ENCODE peak calls at places on chromosomes 2 and 18, in nine cellular contexts. One of them, this sample, is unnamed.

GRCh38 chr2:54416166-54416798 is 39.8 kb upstream of the SPTBN1 start:
- DNase-seq in HFF-Myc: no peak
- DNase-seq in fibroblast of pulmonary artery: peak
- DNase-seq in naive thymus-derived CD4-positive, alpha-beta T cell: no peak
- DNase-seq in Peyer's patch: no peak
- DNase-seq in IMR-90: peak
- DNase-seq in transverse colon: no peak
- DNase-seq in BJ: no peak
- DNase-seq in aorta: no peak
- DNase-seq in this sample: no peak

GRCh38 chr18:42048150-42048549 is 93.1 kb downstream of the PIK3C3 start:
- DNase-seq in HFF-Myc: peak
- DNase-seq in fibroblast of pulmonary artery: peak
- DNase-seq in naive thymus-derived CD4-positive, alpha-beta T cell: no peak
- DNase-seq in Peyer's patch: no peak
- DNase-seq in IMR-90: peak
- DNase-seq in transverse colon: no peak
- DNase-seq in BJ: peak
- DNase-seq in aorta: no peak
- DNase-seq in this sample: no peak

GRCh38 chr2:23418490-23418911 is 33.5 kb downstream of the KLHL29 start:
- DNase-seq in HFF-Myc: no peak
- DNase-seq in fibroblast of pulmonary artery: peak
- DNase-seq in naive thymus-derived CD4-positive, alpha-beta T cell: no peak
- DNase-seq in Peyer's patch: peak
- DNase-seq in IMR-90: peak
- DNase-seq in transverse colon: no peak
- DNase-seq in BJ: no peak
- DNase-seq in aorta: no peak
- DNase-seq in this sample: no peak

GRCh38 chr18:41416044-41416443 is 539.0 kb upstream of the PIK3C3 start:
- DNase-seq in HFF-Myc: no peak
- DNase-seq in fibroblast of pulmonary artery: no peak
- DNase-seq in naive thymus-derived CD4-positive, alpha-beta T cell: no peak
- DNase-seq in Peyer's patch: no peak
- DNase-seq in IMR-90: no peak
- DNase-seq in transverse colon: no peak
- DNase-seq in BJ: no peak
- DNase-seq in aorta: no peak
- DNase-seq in this sample: no peak

GRCh38 chr2:199973703-199974102 is 18.3 kb downstream of the MAIP1 start:
- DNase-seq in HFF-Myc: no peak
- DNase-seq in fibroblast of pulmonary artery: peak
- DNase-seq in naive thymus-derived CD4-positive, alpha-beta T cell: no peak
- DNase-seq in Peyer's patch: no peak
- DNase-seq in IMR-90: peak
- DNase-seq in transverse colon: no peak
- DNase-seq in BJ: no peak
- DNase-seq in aorta: no peak
- DNase-seq in this sample: no peak

GRCh38 chr18:23824235-23824634 is 135.0 kb downstream of the LAMA3 start:
- DNase-seq in HFF-Myc: no peak
- DNase-seq in fibroblast of pulmonary artery: peak
- DNase-seq in naive thymus-derived CD4-positive, alpha-beta T cell: no peak
- DNase-seq in Peyer's patch: no peak
- DNase-seq in IMR-90: peak
- DNase-seq in transverse colon: no peak
- DNase-seq in BJ: no peak
- DNase-seq in aorta: no peak
- DNase-seq in this sample: no peak

GRCh38 chr18:42784612-42785011 is 330.9 kb downstream of the RIT2 start:
- DNase-seq in HFF-Myc: no peak
- DNase-seq in fibroblast of pulmonary artery: no peak
- DNase-seq in naive thymus-derived CD4-positive, alpha-beta T cell: no peak
- DNase-seq in Peyer's patch: no peak
- DNase-seq in IMR-90: no peak
- DNase-seq in transverse colon: no peak
- DNase-seq in BJ: no peak
- DNase-seq in aorta: no peak
- DNase-seq in this sample: no peak

GRCh38 chr2:190970170-190970569 is 43.8 kb downstream of the STAT1 start:
- DNase-seq in HFF-Myc: no peak
- DNase-seq in fibroblast of pulmonary artery: no peak
- DNase-seq in naive thymus-derived CD4-positive, alpha-beta T cell: no peak
- DNase-seq in Peyer's patch: no peak
- DNase-seq in IMR-90: no peak
- DNase-seq in transverse colon: no peak
- DNase-seq in BJ: no peak
- DNase-seq in aorta: no peak
- DNase-seq in this sample: no peak

GRCh38 chr2:176175729-176176074 is 12.8 kb upstream of the HOXD1 start:
- DNase-seq in HFF-Myc: no peak
- DNase-seq in fibroblast of pulmonary artery: no peak
- DNase-seq in naive thymus-derived CD4-positive, alpha-beta T cell: no peak
- DNase-seq in Peyer's patch: no peak
- DNase-seq in IMR-90: no peak
- DNase-seq in transverse colon: no peak
- DNase-seq in BJ: no peak
- DNase-seq in aorta: no peak
- DNase-seq in this sample: no peak

GRCh38 chr2:176172748-176173586 is 15.5 kb upstream of the HOXD1 start:
- DNase-seq in HFF-Myc: no peak
- DNase-seq in fibroblast of pulmonary artery: no peak
- DNase-seq in naive thymus-derived CD4-positive, alpha-beta T cell: no peak
- DNase-seq in Peyer's patch: no peak
- DNase-seq in IMR-90: no peak
- DNase-seq in transverse colon: no peak
- DNase-seq in BJ: no peak
- DNase-seq in aorta: no peak
- DNase-seq in this sample: no peak

GRCh38 chr2:176173679-176174381 is 14.6 kb upstream of the HOXD1 start:
- DNase-seq in HFF-Myc: no peak
- DNase-seq in fibroblast of pulmonary artery: no peak
- DNase-seq in naive thymus-derived CD4-positive, alpha-beta T cell: no peak
- DNase-seq in Peyer's patch: no peak
- DNase-seq in IMR-90: no peak
- DNase-seq in transverse colon: no peak
- DNase-seq in BJ: no peak
- DNase-seq in aorta: no peak
- DNase-seq in this sample: no peak

GRCh38 chr2:176174850-176175728 is 13.4 kb upstream of the HOXD1 start:
- DNase-seq in HFF-Myc: no peak
- DNase-seq in fibroblast of pulmonary artery: no peak
- DNase-seq in naive thymus-derived CD4-positive, alpha-beta T cell: no peak
- DNase-seq in Peyer's patch: no peak
- DNase-seq in IMR-90: no peak
- DNase-seq in transverse colon: peak
- DNase-seq in BJ: no peak
- DNase-seq in aorta: no peak
- DNase-seq in this sample: no peak

DNA sequence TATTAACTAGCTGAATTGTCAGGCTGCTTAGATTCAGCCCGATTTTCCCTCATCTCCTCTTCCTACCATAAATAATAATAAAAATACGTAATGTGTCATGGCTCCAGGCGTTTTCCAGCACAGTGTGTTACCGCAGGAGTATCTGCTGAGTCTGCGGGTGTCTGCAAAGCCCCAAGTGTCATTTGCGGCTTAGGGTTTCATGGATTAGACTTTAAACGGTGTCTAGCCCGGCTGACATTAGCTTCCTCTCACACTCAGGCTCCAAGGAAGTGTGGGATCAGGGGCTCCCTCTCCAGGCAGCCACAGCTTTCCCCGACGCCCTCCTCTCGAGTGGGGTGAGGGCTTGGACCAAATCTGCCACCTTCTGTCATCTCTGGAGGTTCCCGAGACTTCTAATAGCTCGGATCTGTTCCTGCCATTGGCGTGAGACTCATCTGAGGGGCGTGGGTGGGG is 14.1 kb upstream of the HOXD1 start:
- DNase-seq in HFF-Myc: no peak
- DNase-seq in fibroblast of pulmonary artery: no peak
- DNase-seq in naive thymus-derived CD4-positive, alpha-beta T cell: no peak
- DNase-seq in Peyer's patch: no peak
- DNase-seq in IMR-90: no peak
- DNase-seq in transverse colon: no peak
- DNase-seq in BJ: no peak
- DNase-seq in aorta: no peak
- DNase-seq in this sample: no peak
- H3K4me3 ChIP-seq in HFF-Myc: no peak
- H3K4me3 ChIP-seq in fibroblast of pulmonary artery: no peak
- H3K4me3 ChIP-seq in naive thymus-derived CD4-positive, alpha-beta T cell: no peak
- H3K4me3 ChIP-seq in Peyer's patch: no peak
- H3K4me3 ChIP-seq in IMR-90: no peak
- H3K4me3 ChIP-seq in transverse colon: peak
- H3K4me3 ChIP-seq in BJ: no peak
- H3K4me3 ChIP-seq in aorta: no peak
- H3K4me3 ChIP-seq in this sample: no peak

DNA sequence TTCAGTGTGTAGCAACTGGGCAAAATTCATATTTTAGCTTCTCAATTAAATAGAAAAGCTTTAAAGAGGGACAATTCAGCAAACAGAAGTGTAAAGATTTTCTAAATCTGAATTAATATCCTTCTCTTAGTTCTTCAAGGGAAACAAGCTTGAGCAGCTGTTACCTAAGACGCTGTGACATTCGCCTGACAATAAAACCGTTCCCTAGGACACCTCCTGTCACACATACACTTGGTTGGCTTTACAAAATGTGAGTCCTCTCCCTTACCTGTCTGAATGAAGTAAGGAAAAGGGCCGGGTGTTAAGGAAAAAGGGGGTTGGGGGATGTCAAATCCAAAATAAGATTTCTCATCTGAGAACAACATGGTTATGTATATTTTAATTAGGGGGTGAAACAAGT is 2.1 kb downstream of the SERTAD2 start:
- DNase-seq in HFF-Myc: no peak
- DNase-seq in fibroblast of pulmonary artery: no peak
- DNase-seq in naive thymus-derived CD4-positive, alpha-beta T cell: no peak
- DNase-seq in Peyer's patch: no peak
- DNase-seq in IMR-90: no peak
- DNase-seq in transverse colon: no peak
- DNase-seq in BJ: no peak
- DNase-seq in aorta: no peak
- DNase-seq in this sample: no peak
- H3K4me3 ChIP-seq in HFF-Myc: no peak
- H3K4me3 ChIP-seq in fibroblast of pulmonary artery: peak
- H3K4me3 ChIP-seq in naive thymus-derived CD4-positive, alpha-beta T cell: no peak
- H3K4me3 ChIP-seq in Peyer's patch: no peak
- H3K4me3 ChIP-seq in IMR-90: no peak
- H3K4me3 ChIP-seq in transverse colon: no peak
- H3K4me3 ChIP-seq in BJ: no peak
- H3K4me3 ChIP-seq in aorta: no peak
- H3K4me3 ChIP-seq in this sample: peak

DNA sequence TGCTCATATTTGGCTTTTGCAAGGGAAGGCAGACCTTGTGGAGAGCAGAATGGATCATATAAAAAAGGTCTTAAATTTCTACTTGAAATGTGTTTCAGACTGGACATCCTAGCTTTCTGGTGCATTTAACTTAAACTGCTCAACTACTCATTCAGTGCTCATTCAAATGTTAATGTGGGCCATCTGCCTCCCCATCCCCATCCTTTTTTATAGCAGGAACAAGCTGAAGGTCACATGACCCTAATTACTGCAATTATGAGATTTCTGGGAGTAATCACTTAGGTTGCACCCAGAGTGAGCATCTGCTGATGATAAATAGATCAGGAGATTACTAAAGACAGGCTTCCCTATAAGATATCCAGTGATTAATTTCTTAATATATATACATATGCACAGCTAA is 96.1 kb downstream of the MAP2 start:
- DNase-seq in HFF-Myc: no peak
- DNase-seq in fibroblast of pulmonary artery: no peak
- DNase-seq in naive thymus-derived CD4-positive, alpha-beta T cell: no peak
- DNase-seq in Peyer's patch: no peak
- DNase-seq in IMR-90: no peak
- DNase-seq in transverse colon: no peak
- DNase-seq in BJ: no peak
- DNase-seq in aorta: no peak
- DNase-seq in this sample: no peak
- H3K4me3 ChIP-seq in HFF-Myc: no peak
- H3K4me3 ChIP-seq in fibroblast of pulmonary artery: no peak
- H3K4me3 ChIP-seq in naive thymus-derived CD4-positive, alpha-beta T cell: no peak
- H3K4me3 ChIP-seq in Peyer's patch: no peak
- H3K4me3 ChIP-seq in IMR-90: no peak
- H3K4me3 ChIP-seq in transverse colon: no peak
- H3K4me3 ChIP-seq in BJ: no peak
- H3K4me3 ChIP-seq in aorta: no peak
- H3K4me3 ChIP-seq in this sample: no peak

GRCh38 chr18:79884296-79884962 is 67.0 kb downstream of the SLC66A2 start:
- DNase-seq in HFF-Myc: no peak
- DNase-seq in fibroblast of pulmonary artery: no peak
- DNase-seq in naive thymus-derived CD4-positive, alpha-beta T cell: no peak
- DNase-seq in Peyer's patch: no peak
- DNase-seq in IMR-90: no peak
- DNase-seq in transverse colon: no peak
- DNase-seq in BJ: no peak
- DNase-seq in aorta: peak
- DNase-seq in this sample: no peak

GRCh38 chr18:79881695-79882094 is 69.8 kb downstream of the SLC66A2 start:
- DNase-seq in HFF-Myc: no peak
- DNase-seq in fibroblast of pulmonary artery: no peak
- DNase-seq in naive thymus-derived CD4-positive, alpha-beta T cell: no peak
- DNase-seq in Peyer's patch: no peak
- DNase-seq in IMR-90: no peak
- DNase-seq in transverse colon: no peak
- DNase-seq in BJ: no peak
- DNase-seq in aorta: peak
- DNase-seq in this sample: no peak

GRCh38 chr18:79884963-79885728 is 66.3 kb downstream of the SLC66A2 start:
- DNase-seq in HFF-Myc: no peak
- DNase-seq in fibroblast of pulmonary artery: no peak
- DNase-seq in naive thymus-derived CD4-positive, alpha-beta T cell: no peak
- DNase-seq in Peyer's patch: peak
- DNase-seq in IMR-90: no peak
- DNase-seq in transverse colon: no peak
- DNase-seq in BJ: no peak
- DNase-seq in aorta: peak
- DNase-seq in this sample: no peak

GRCh38 chr18:79882522-79883241 is 68.8 kb downstream of the SLC66A2 start:
- DNase-seq in HFF-Myc: no peak
- DNase-seq in fibroblast of pulmonary artery: no peak
- DNase-seq in naive thymus-derived CD4-positive, alpha-beta T cell: no peak
- DNase-seq in Peyer's patch: peak
- DNase-seq in IMR-90: no peak
- DNase-seq in transverse colon: no peak
- DNase-seq in BJ: no peak
- DNase-seq in aorta: peak
- DNase-seq in this sample: no peak

DNA sequence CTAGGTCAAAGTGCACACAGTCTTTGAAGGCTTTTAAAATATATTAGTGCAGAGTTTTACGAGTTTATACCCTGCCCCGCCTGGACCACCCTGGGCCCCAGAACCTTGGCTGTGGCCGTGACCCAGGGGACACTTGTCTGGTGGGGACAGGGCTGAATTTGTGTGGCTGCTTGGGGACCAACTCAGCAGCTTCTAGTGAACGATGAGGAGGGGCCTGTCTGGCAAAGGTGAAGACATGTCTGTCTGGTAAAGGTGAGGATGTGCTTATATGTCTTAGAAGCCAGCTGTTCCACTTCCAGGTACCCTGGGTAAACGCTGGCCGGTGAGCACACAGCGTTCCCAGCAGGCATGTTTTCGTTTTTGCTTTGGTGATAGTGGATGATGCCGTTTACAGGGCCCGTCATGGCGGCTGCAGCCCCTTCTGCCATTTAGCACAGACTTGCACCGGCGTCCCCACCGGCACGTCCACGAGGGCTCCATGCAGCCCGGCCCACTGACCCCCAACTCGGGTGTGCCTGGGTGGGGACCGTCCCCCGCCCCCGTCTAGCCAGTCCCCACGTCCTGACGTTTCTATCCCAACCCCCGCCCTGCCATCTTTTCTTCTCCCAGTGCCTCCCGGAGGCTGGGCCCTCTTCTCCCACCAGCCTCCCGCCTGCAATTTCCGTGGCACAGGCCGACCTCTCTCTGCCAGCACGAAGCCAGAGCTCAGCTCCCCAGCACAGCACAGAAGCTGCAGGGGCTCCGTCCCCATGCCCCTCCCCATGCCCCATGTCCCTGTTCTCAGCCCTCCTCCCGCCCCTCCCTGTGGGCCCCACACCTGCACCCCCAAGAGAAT is 67.8 kb downstream of the SLC66A2 start:
- DNase-seq in HFF-Myc: no peak
- DNase-seq in fibroblast of pulmonary artery: no peak
- DNase-seq in naive thymus-derived CD4-positive, alpha-beta T cell: no peak
- DNase-seq in Peyer's patch: no peak
- DNase-seq in IMR-90: no peak
- DNase-seq in transverse colon: no peak
- DNase-seq in BJ: no peak
- DNase-seq in aorta: peak
- DNase-seq in this sample: no peak
- H3K4me3 ChIP-seq in HFF-Myc: no peak
- H3K4me3 ChIP-seq in fibroblast of pulmonary artery: no peak
- H3K4me3 ChIP-seq in naive thymus-derived CD4-positive, alpha-beta T cell: no peak
- H3K4me3 ChIP-seq in Peyer's patch: no peak
- H3K4me3 ChIP-seq in IMR-90: no peak
- H3K4me3 ChIP-seq in transverse colon: no peak
- H3K4me3 ChIP-seq in BJ: no peak
- H3K4me3 ChIP-seq in aorta: no peak
- H3K4me3 ChIP-seq in this sample: no peak

This sample was measured in CD4-positive, CD25-positive, alpha-beta regulatory T cell.